ENCODE peak calls at places on chromosomes 2 and 18, in six cellular contexts. One of them, this sample, is unnamed.

GRCh38 chr2:109473616-109474318 is 140.0 kb downstream of the SEPTIN10 start:
- DNase-seq in astrocyte: no peak
- DNase-seq in body of pancreas: no peak
- DNase-seq in MM.1S: peak; percentile 94
- DNase-seq in thoracic aorta: no peak
- DNase-seq in transverse colon: peak; percentile 33
- DNase-seq in this sample: peak; percentile 34

GRCh38 chr2:202091476-202091875 is 18.4 kb downstream of the KIAA2012 start:
- DNase-seq in body of pancreas: no peak
- DNase-seq in transverse colon: no peak
- DNase-seq in MM.1S: no peak
- DNase-seq in thoracic aorta: no peak
- DNase-seq in astrocyte: no peak
- DNase-seq in this sample: no peak

GRCh38 chr18:67400502-67401117 is 115.9 kb downstream of the DSEL start:
- DNase-seq in transverse colon: no peak
- DNase-seq in MM.1S: no peak
- DNase-seq in thoracic aorta: no peak
- DNase-seq in body of pancreas: no peak
- DNase-seq in astrocyte: peak; percentile 53
- DNase-seq in this sample: no peak

GRCh38 chr18:21112543-21113105 is 1.0 kb upstream of the ROCK1 start:
- DNase-seq in astrocyte: no peak
- DNase-seq in MM.1S: no peak
- DNase-seq in transverse colon: no peak
- DNase-seq in thoracic aorta: no peak
- DNase-seq in body of pancreas: no peak
- DNase-seq in this sample: no peak

GRCh38 chr18:11548940-11549551 is 60.4 kb upstream of the SLC35G4 start:
- DNase-seq in MM.1S: no peak
- DNase-seq in body of pancreas: no peak
- DNase-seq in transverse colon: no peak
- DNase-seq in astrocyte: no peak
- DNase-seq in thoracic aorta: no peak
- DNase-seq in this sample: no peak

GRCh38 chr2:102549027-102549426 is 70.3 kb upstream of the SLC9A2 start:
- DNase-seq in MM.1S: no peak
- DNase-seq in thoracic aorta: no peak
- DNase-seq in body of pancreas: no peak
- DNase-seq in transverse colon: no peak
- DNase-seq in astrocyte: no peak
- DNase-seq in this sample: no peak

GRCh38 chr18:46275370-46275769 is 171.2 kb downstream of the HAUS1 start:
- DNase-seq in thoracic aorta: no peak
- DNase-seq in MM.1S: no peak
- DNase-seq in body of pancreas: no peak
- DNase-seq in astrocyte: no peak
- DNase-seq in transverse colon: no peak
- DNase-seq in this sample: no peak

GRCh38 chr18:8908792-8909510 is 193.5 kb upstream of the NDUFV2 start:
- DNase-seq in MM.1S: no peak
- DNase-seq in astrocyte: no peak
- DNase-seq in transverse colon: no peak
- DNase-seq in body of pancreas: no peak
- DNase-seq in thoracic aorta: no peak
- DNase-seq in this sample: no peak

GRCh38 chr2:97662895-97663625 is 784 bp downstream of the ACTR1B start:
- DNase-seq in body of pancreas: peak; percentile 73
- DNase-seq in MM.1S: peak; percentile 83
- DNase-seq in thoracic aorta: peak; percentile 74
- DNase-seq in astrocyte: peak; percentile 89
- DNase-seq in transverse colon: peak; percentile 81
- DNase-seq in this sample: peak; percentile 86

GRCh38 chr2:120344991-120345975 is 653 bp upstream of the INHBB start:
- DNase-seq in body of pancreas: no peak
- DNase-seq in thoracic aorta: no peak
- DNase-seq in transverse colon: no peak
- DNase-seq in astrocyte: no peak
- DNase-seq in MM.1S: no peak
- DNase-seq in this sample: no peak

GRCh38 chr2:118857677-118858484 is 10.4 kb upstream of the EN1 start:
- DNase-seq in thoracic aorta: no peak
- DNase-seq in transverse colon: no peak
- DNase-seq in MM.1S: no peak
- DNase-seq in astrocyte: no peak
- DNase-seq in body of pancreas: no peak
- DNase-seq in this sample: no peak

GRCh38 chr2:118858485-118859156 is 11.2 kb upstream of the EN1 start:
- DNase-seq in MM.1S: no peak
- DNase-seq in body of pancreas: no peak
- DNase-seq in astrocyte: no peak
- DNase-seq in transverse colon: no peak
- DNase-seq in thoracic aorta: no peak
- DNase-seq in this sample: no peak

GRCh38 chr2:118860506-118860905 is 13.1 kb upstream of the EN1 start:
- DNase-seq in thoracic aorta: no peak
- DNase-seq in MM.1S: no peak
- DNase-seq in transverse colon: no peak
- DNase-seq in astrocyte: no peak
- DNase-seq in body of pancreas: no peak
- DNase-seq in this sample: no peak

GRCh38 chr2:118861242-118861641 is 13.8 kb upstream of the EN1 start:
- DNase-seq in thoracic aorta: no peak
- DNase-seq in body of pancreas: no peak
- DNase-seq in astrocyte: no peak
- DNase-seq in MM.1S: no peak
- DNase-seq in transverse colon: no peak
- DNase-seq in this sample: no peak

GRCh38 chr2:118859157-118859770 is 11.8 kb upstream of the EN1 start:
- DNase-seq in thoracic aorta: no peak
- DNase-seq in MM.1S: no peak
- DNase-seq in transverse colon: no peak
- DNase-seq in body of pancreas: no peak
- DNase-seq in astrocyte: no peak
- DNase-seq in this sample: no peak
- H3K27me3 ChIP-seq in thoracic aorta: peaks cover 44% of the 10 kb centered on the region
- H3K27me3 ChIP-seq in MM.1S: peaks cover 12% of the 10 kb centered on the region
- H3K27me3 ChIP-seq in transverse colon: peaks cover 96% of the 10 kb centered on the region
- H3K27me3 ChIP-seq in body of pancreas: peaks cover 51% of the 10 kb centered on the region
- H3K27me3 ChIP-seq in astrocyte: peaks cover 67% of the 10 kb centered on the region
- H3K27me3 ChIP-seq in this sample: peaks cover 19% of the 10 kb centered on the region

GRCh38 chr2:113846439-113846838 is 43.5 kb upstream of the ACTR3 start:
- DNase-seq in MM.1S: no peak
- DNase-seq in body of pancreas: no peak
- DNase-seq in astrocyte: no peak
- DNase-seq in transverse colon: no peak
- DNase-seq in thoracic aorta: no peak
- DNase-seq in this sample: no peak
- H3K4me1 ChIP-seq in MM.1S: no peaks in the 10 kb centered on the region
- H3K4me1 ChIP-seq in body of pancreas: peaks cover 7% of the 10 kb centered on the region
- H3K4me1 ChIP-seq in astrocyte: peaks cover 4% of the 10 kb centered on the region
- H3K4me1 ChIP-seq in transverse colon: no peaks in the 10 kb centered on the region
- H3K4me1 ChIP-seq in thoracic aorta: no peaks in the 10 kb centered on the region
- H3K4me1 ChIP-seq in this sample: no peaks in the 10 kb centered on the region

DNA sequence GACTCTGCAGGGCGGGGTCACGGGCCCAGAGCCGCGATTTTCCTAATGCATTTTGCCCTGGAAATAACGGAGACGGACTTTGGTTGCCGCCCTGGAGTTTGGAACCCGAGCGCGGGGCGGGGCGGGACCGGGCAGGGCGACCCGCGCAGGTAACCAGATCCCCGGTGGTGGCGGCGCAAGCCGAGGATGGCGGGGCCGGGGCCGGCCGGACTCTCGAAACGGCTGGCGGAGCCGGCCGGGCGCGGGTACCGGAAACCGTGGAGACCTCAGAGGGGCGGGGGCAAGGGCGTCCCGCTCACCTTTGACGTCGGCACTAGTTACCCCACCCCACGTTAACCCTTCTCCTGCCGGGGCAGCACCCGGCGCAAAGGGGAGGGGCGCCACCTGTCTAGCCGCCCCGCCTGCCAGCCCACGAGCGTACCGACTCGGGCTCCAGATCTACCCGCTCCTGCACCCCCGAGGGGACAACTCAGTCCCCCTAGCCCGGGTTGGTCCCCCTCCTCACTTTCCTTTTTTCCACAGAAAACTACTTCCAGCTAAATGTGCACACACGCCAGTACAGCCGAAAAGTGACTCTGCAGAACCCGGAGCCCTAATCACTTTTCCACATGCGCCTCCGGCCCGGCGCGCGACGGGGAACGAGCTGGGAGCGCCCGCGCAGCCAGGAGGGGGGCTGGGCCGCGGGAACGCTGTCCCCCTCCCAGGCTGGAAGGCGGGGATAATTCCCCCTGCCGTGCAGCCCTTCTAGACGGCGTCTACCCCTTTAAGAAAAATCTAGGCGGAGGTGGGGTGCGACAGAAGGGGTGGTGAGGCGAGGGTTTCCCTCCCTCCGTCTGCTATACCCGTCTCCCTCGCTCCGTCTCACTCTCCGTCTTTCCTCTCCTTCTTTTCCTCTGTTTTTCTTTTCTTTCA is 2.7 kb downstream of the CYP26B1 start:
- DNase-seq in body of pancreas: no peak
- DNase-seq in astrocyte: no peak
- DNase-seq in transverse colon: no peak
- DNase-seq in thoracic aorta: no peak
- DNase-seq in MM.1S: peak; percentile 25
- DNase-seq in this sample: peak; percentile 69
- H3K27me3 ChIP-seq in body of pancreas: peaks cover 48% of the 10 kb centered on the region
- H3K27me3 ChIP-seq in astrocyte: peaks cover 58% of the 10 kb centered on the region
- H3K27me3 ChIP-seq in transverse colon: peaks cover 72% of the 10 kb centered on the region
- H3K27me3 ChIP-seq in thoracic aorta: no peaks in the 10 kb centered on the region
- H3K27me3 ChIP-seq in MM.1S: peaks cover 19% of the 10 kb centered on the region
- H3K27me3 ChIP-seq in this sample: peaks cover 17% of the 10 kb centered on the region

GRCh38 chr18:32881009-32881408 is 108.2 kb upstream of the KLHL14 start:
- DNase-seq in body of pancreas: no peak
- DNase-seq in astrocyte: no peak
- DNase-seq in transverse colon: no peak
- DNase-seq in MM.1S: no peak
- DNase-seq in thoracic aorta: no peak
- DNase-seq in this sample: no peak
- H3K4me1 ChIP-seq in body of pancreas: no peaks in the 10 kb centered on the region
- H3K4me1 ChIP-seq in astrocyte: no peaks in the 10 kb centered on the region
- H3K4me1 ChIP-seq in transverse colon: no peaks in the 10 kb centered on the region
- H3K4me1 ChIP-seq in MM.1S: peaks cover 22% of the 10 kb centered on the region
- H3K4me1 ChIP-seq in thoracic aorta: no peaks in the 10 kb centered on the region
- H3K4me1 ChIP-seq in this sample: no peaks in the 10 kb centered on the region